ENCODE peak calls at places on chromosomes 12 and 14, in nine cellular contexts. B is left ventricle myocardium inferior; P is astrocyte; V is CD8-positive, alpha-beta memory T cell; R is hepatocyte; T is psoas muscle; J is mammary epithelial cell; S is lower lobe of right lung; Q is aorta. W is an unnamed sample. For H3K4me1, the result is how much of the 10 kb centered on the place peaks cover.

GRCh38 chr12:131758016-131758739 is 47.3 kb downstream of the SFSWAP start:
- DNase-seq in V (no peak), T (no peak), S (no peak), P (no peak), B (peak), R (no peak), J (no peak), Q (no peak), W (no peak)

GRCh38 chr12:50659690-50660424 is 104.0 kb upstream of the ATF1 start:
- DNase-seq in Q (no peak), S (no peak), J (no peak), R (no peak), B (no peak), T (no peak), P (no peak), V (no peak), W (no peak)

GRCh38 chr12:65879878-65880277 is 55.6 kb downstream of the HMGA2 start:
- DNase-seq in R (no peak), P (peak), T (no peak), B (no peak), J (peak), V (no peak), Q (no peak), S (no peak), W (no peak)

GRCh38 chr12:24852420-24852819 is 96.5 kb downstream of the BCAT1 start:
- DNase-seq in J (no peak), P (no peak), Q (no peak), V (no peak), R (no peak), T (no peak), S (no peak), B (no peak), W (no peak)

GRCh38 chr12:26406391-26406790 is 211.0 kb downstream of the SSPN start:
- DNase-seq in R (no peak), V (no peak), J (no peak), P (no peak), Q (no peak), T (no peak), B (no peak), S (no peak), W (no peak)

GRCh38 chr14:98189944-98190343 is 1082.1 kb downstream of the BCL11B start:
- DNase-seq in Q (no peak), P (no peak), T (no peak), R (no peak), B (no peak), S (no peak), J (no peak), V (no peak), W (no peak)

GRCh38 chr12:47085815-47086252 is 6.1 kb upstream of the AMIGO2 start:
- DNase-seq in Q (no peak), B (no peak), V (peak), J (peak), R (peak), T (no peak), P (peak), S (no peak), W (no peak)

GRCh38 chr12:30146561-30146960 is 362.8 kb upstream of the TMTC1 start:
- DNase-seq in V (no peak), T (no peak), R (no peak), S (no peak), P (no peak), J (no peak), Q (no peak), B (no peak), W (no peak)

GRCh38 chr12:22416831-22417230 is 82.3 kb upstream of the ST8SIA1 start:
- DNase-seq in J (no peak), T (no peak), B (no peak), P (no peak), Q (no peak), R (no peak), V (no peak), S (no peak), W (no peak)

GRCh38 chr12:12214201-12214600 is 52.6 kb downstream of the LRP6 start:
- DNase-seq in P (no peak), S (no peak), V (no peak), R (no peak), T (no peak), B (no peak), J (no peak), Q (no peak), W (no peak)

GRCh38 chr12:87332987-87333761 is 696.0 kb downstream of the C12orf50 start:
- DNase-seq in T (no peak), S (no peak), Q (no peak), V (no peak), J (no peak), P (no peak), B (no peak), R (no peak), W (no peak)

GRCh38 chr14:65065719-65066118 is 36.6 kb downstream of the MAX start:
- DNase-seq in T (no peak), V (no peak), P (no peak), S (no peak), B (no peak), Q (no peak), R (no peak), J (no peak), W (no peak)

GRCh38 chr12:104243971-104244370 is 28.4 kb downstream of the TXNRD1 start:
- DNase-seq in P (no peak), S (no peak), J (no peak), B (no peak), T (no peak), Q (no peak), V (no peak), R (no peak), W (no peak)

GRCh38 chr12:78628701-78629100 is 235.9 kb upstream of the SYT1 start:
- DNase-seq in Q (no peak), B (no peak), R (no peak), T (no peak), P (no peak), S (no peak), J (no peak), V (no peak), W (no peak)

GRCh38 chr12:1916396-1917171 is 1.9 kb downstream of the CACNA2D4 start:
- DNase-seq in T (peak), P (no peak), V (no peak), Q (peak), B (peak), S (peak), J (no peak), R (peak), W (no peak)

GRCh38 chr12:62466018-62466595 is 519 bp upstream of the MON2 start:
- DNase-seq in J (peak), S (no peak), T (no peak), V (peak), P (peak), R (peak), B (no peak), Q (peak), W (no peak)

GRCh38 chr14:99853206-99853605 is 60.0 kb downstream of the EML1 start:
- DNase-seq in R (no peak), P (no peak), T (peak), J (no peak), V (no peak), S (no peak), B (peak), Q (no peak), W (no peak)

GRCh38 chr12:89880695-89881350 is 172.2 kb upstream of the ATP2B1 start:
- DNase-seq in J (no peak), Q (peak), R (no peak), V (peak), B (no peak), P (no peak), S (no peak), T (no peak), W (no peak)

GRCh38 chr14:100375273-100375962 is 52.3 kb downstream of the SLC25A47 start:
- DNase-seq in P (peak), Q (peak), T (peak), B (peak), V (no peak), S (peak), R (peak), J (peak), W (no peak)

GRCh38 chr14:90820958-90821357 is 4.7 kb upstream of the TTC7B start:
- DNase-seq in T (no peak), S (no peak), P (peak), B (no peak), V (peak), R (no peak), J (peak), Q (no peak), W (no peak)

GRCh38 chr14:77914073-77914721 is 114.3 kb downstream of the ADCK1 start:
- DNase-seq in V (no peak), T (no peak), B (no peak), Q (no peak), R (no peak), P (no peak), S (no peak), J (no peak), W (no peak)

DNA sequence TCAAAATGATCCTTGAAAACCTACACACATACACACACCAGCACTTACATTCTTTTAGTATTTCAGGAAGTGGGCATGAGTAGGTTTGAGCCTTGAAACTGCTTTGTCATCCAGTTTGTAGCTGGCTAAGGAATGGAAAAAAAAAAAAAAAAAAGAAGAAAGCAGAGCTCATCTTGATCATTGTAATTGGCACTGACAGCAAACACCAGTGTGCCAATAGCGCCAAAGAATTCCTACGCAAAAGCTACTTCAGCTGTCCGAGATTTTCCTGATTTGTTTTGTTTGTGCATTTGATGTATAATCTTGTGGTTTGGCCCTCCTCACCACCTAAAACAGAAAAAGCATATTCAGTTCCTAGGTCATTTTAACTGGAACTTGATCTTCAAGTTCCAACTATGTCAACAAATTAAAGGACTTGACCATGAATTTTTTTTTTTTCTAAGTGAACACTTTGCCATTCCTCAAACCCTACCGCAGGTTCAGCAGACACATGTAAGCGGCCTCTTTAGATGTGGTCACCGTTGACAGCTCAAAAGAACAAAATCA is 57.3 kb downstream of the FLRT2 start:
- DNase-seq in R (no peak), J (peak), S (no peak), P (peak), B (no peak), Q (no peak), V (no peak), T (no peak), W (no peak)
- H3K4me1 ChIP-seq in R (under half), J (under half), S (under half), P (under half), B (under half), Q (under half), V (under half), T (under half), W (under half)

GRCh38 chr14:72546359-72547035 is 347.4 kb downstream of the DPF3 start:
- DNase-seq in R (no peak), T (no peak), B (no peak), J (no peak), Q (no peak), V (no peak), S (no peak), P (no peak), W (no peak)

GRCh38 chr14:72545411-72546311 is 348.2 kb downstream of the DPF3 start:
- DNase-seq in V (no peak), T (no peak), R (no peak), P (no peak), J (peak), Q (no peak), S (no peak), B (no peak), W (no peak)

GRCh38 chr14:72549848-72550247 is 344.1 kb downstream of the DPF3 start:
- DNase-seq in V (no peak), S (no peak), J (no peak), Q (no peak), P (no peak), R (no peak), B (no peak), T (no peak), W (no peak)

GRCh38 chr14:72549026-72549425 is 344.9 kb downstream of the DPF3 start:
- DNase-seq in S (no peak), T (no peak), B (no peak), V (no peak), Q (no peak), P (no peak), J (peak), R (no peak), W (no peak)

GRCh38 chr14:72547999-72548398 is 345.9 kb downstream of the DPF3 start:
- DNase-seq in T (no peak), J (no peak), S (no peak), R (no peak), P (no peak), B (no peak), V (no peak), Q (no peak), W (no peak)
- H3K27ac ChIP-seq in T (no peak), J (no peak), S (no peak), R (no peak), P (no peak), B (no peak), V (no peak), Q (no peak), W (no peak)

GRCh38 chr12:53065470-53065869 is 13.7 kb downstream of the SPRYD3 start:
- DNase-seq in Q (no peak), T (peak), V (no peak), S (no peak), J (no peak), B (no peak), R (no peak), P (no peak), W (no peak)

GRCh38 chr12:53067074-53067992 is 11.9 kb downstream of the SPRYD3 start:
- DNase-seq in P (no peak), B (no peak), R (no peak), S (no peak), J (no peak), V (no peak), Q (no peak), T (no peak), W (no peak)

GRCh38 chr12:53064613-53065415 is 14.4 kb downstream of the SPRYD3 start:
- DNase-seq in T (peak), S (no peak), B (no peak), V (no peak), J (no peak), Q (no peak), R (no peak), P (no peak), W (no peak)

GRCh38 chr12:53066594-53066978 is 12.6 kb downstream of the SPRYD3 start:
- DNase-seq in B (no peak), V (no peak), P (no peak), J (no peak), T (no peak), R (no peak), S (no peak), Q (no peak), W (no peak)

DNA sequence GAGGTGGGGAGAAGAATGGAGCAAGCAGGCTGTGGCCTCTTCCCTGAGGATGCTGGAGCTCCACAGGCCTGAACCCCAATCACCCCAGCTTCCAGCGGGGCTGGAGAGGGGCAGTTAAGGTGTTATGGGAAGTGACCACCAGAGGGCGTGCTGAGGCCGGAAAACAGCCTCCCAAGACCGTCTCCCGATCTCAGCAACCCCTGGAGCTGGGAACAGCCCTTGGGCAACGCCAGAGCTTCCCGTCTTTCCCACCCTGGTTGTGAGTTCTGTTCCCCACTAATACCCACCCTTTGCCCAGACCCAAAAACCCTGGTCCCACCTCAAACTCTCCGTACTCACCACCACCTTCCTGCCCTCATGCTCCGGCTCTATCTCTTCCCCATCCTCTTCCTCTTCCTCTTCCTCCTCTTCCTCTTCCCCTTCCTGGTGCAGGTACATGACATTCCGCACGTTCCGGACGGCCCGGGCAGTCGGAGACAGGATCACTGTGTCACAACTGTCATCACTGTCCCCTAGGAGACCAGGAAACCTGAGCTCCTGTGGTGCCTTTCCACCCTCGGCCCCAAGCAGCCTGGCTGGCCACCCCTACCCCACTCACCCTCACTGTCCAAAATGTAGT is 13.1 kb downstream of the SPRYD3 start:
- DNase-seq in Q (peak), B (peak), P (peak), T (peak), S (peak), J (peak), R (peak), V (peak), W (no peak)
- H3K4me1 ChIP-seq in Q (under half), B (half or more), P (under half), T (under half), S (half or more), J (under half), R (under half), V (under half), W (under half)

GRCh38 chr12:88469136-88469535 is 111.1 kb downstream of the KITLG start:
- DNase-seq in V (no peak), T (no peak), J (no peak), R (no peak), P (no peak), S (no peak), Q (no peak), B (no peak), W (no peak)
- H3K27ac ChIP-seq in V (no peak), T (no peak), J (no peak), R (no peak), P (no peak), S (no peak), Q (no peak), B (peak), W (no peak)

GRCh38 chr12:41304526-41304925 is 116.4 kb downstream of the PDZRN4 start:
- DNase-seq in Q (no peak), V (no peak), S (no peak), T (no peak), R (no peak), J (no peak), B (no peak), P (no peak), W (no peak)
- H3K4me1 ChIP-seq in Q (under half), V (under half), S (under half), T (under half), R (under half), J (under half), B (under half), P (under half), W (under half)

W was measured in iPS DF 6.9.